ENCODE peak calls at places on chromosomes 11 and 22, in four cellular contexts. H is neural progenitor cell, C is Peyer's patch, X is uterus. R is an unnamed sample.

GRCh38 chr11:72813740-72814138 is 472 bp upstream of the ATG16L2 start:
- DNase-seq in H (peak; percentile 82), X (peak; percentile 74), C (peak; percentile 82), R (no peak)

GRCh38 chr11:58561394-58562102 is 14.1 kb downstream of the LPXN start:
- DNase-seq in C (no peak), H (peak; percentile 29), X (no peak), R (no peak)

GRCh38 chr22:19880786-19881569 is 26.3 kb upstream of the GNB1L start:
- DNase-seq in C (no peak), X (peak; percentile 51), H (peak; percentile 96), R (no peak)

GRCh38 chr11:36186340-36186739 is 102.9 kb downstream of the COMMD9 start:
- DNase-seq in H (no peak), X (no peak), C (no peak), R (no peak)

GRCh38 chr11:79691445-79691844 is 250.6 kb upstream of the TENM4 start:
- DNase-seq in X (no peak), H (no peak), C (no peak), R (no peak)

GRCh38 chr11:124946735-124947141 is 7.3 kb upstream of the CCDC15 start:
- DNase-seq in C (no peak), H (no peak), X (no peak), R (no peak)

GRCh38 chr11:88338223-88338661 is 706 bp upstream of the CTSC start:
- DNase-seq in H (peak; percentile 14), X (peak; percentile 48), C (peak; percentile 56), R (no peak)

GRCh38 chr11:107705027-107705426 is 6.8 kb downstream of the SLN start:
- DNase-seq in C (no peak), X (no peak), H (no peak), R (no peak)

GRCh38 chr11:101707477-101707876 is 123.7 kb upstream of the TRPC6 start:
- DNase-seq in C (no peak), X (no peak), H (peak; percentile 45), R (no peak)

GRCh38 chr22:38706101-38706884 is 549 bp downstream of the GTPBP1 start:
- DNase-seq in H (peak; percentile 64), X (peak; percentile 41), C (peak; percentile 47), R (no peak)

GRCh38 chr11:60251485-60252207 is 8.7 kb upstream of the MS4A4E start:
- DNase-seq in C (no peak), X (no peak), H (peak; percentile 63), R (no peak)

GRCh38 chr11:36257351-36257750 is 31.9 kb downstream of the COMMD9 start:
- DNase-seq in C (no peak), X (peak; percentile 24), H (no peak), R (no peak)

GRCh38 chr22:20805972-20806471 is 32.1 kb downstream of the SERPIND1 start:
- DNase-seq in H (no peak), C (no peak), X (no peak), R (no peak)

GRCh38 chr11:8719260-8720190 is 36.9 kb downstream of the RPL27A start:
- DNase-seq in C (no peak), H (no peak), X (peak; percentile 79), R (peak; percentile 54)

GRCh38 chr22:30290679-30291333 is 1.5 kb upstream of the CASTOR1 start:
- DNase-seq in X (peak; percentile 90), H (peak; percentile 48), C (peak; percentile 38), R (peak; percentile 84)

GRCh38 chr22:30290318-30290678 is 993 bp upstream of the CASTOR1 start:
- DNase-seq in C (no peak), H (no peak), X (peak; percentile 54), R (no peak)

GRCh38 chr22:30292069-30292970 is 3.0 kb upstream of the CASTOR1 start:
- DNase-seq in X (no peak), C (no peak), H (no peak), R (no peak)

GRCh38 chr22:30289980-30290313 is 642 bp upstream of the CASTOR1 start:
- DNase-seq in H (no peak), C (no peak), X (no peak), R (no peak)

DNA sequence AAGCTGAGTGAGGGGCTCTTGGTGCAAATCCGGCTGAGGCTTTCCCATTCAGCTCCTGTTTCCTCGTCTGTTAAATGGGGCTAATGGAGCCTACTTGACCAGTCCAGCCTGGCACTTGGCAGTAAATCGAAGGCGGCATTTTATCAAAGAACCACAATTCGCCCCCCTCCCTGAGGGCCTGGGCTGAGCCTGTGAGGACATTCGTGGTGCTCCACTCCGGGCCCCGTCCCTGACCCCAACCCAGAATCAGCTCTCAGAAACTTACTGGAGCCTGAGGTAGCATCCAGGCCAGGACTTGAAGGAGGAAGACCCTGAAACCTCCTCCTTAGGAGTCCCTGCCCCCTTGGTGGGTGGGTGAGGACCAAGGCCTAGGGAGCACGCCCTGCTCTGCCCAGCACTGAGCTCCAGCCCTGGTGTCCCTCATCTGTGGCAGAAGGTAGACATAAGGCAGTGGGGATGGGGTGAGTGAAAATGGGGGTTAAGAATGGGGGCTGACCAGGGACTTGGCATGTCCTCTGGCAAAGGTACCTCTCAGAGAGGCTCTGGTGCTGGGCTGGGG is 2.1 kb upstream of the CASTOR1 start:
- DNase-seq in X (no peak), C (no peak), H (no peak), R (no peak)
- H3K27ac ChIP-seq in X (peak overlapping the region; percentile 79), C (peak overlapping the region; percentile 92), H (no peak overlapping the region), R (peak overlapping the region; percentile 95)

DNA sequence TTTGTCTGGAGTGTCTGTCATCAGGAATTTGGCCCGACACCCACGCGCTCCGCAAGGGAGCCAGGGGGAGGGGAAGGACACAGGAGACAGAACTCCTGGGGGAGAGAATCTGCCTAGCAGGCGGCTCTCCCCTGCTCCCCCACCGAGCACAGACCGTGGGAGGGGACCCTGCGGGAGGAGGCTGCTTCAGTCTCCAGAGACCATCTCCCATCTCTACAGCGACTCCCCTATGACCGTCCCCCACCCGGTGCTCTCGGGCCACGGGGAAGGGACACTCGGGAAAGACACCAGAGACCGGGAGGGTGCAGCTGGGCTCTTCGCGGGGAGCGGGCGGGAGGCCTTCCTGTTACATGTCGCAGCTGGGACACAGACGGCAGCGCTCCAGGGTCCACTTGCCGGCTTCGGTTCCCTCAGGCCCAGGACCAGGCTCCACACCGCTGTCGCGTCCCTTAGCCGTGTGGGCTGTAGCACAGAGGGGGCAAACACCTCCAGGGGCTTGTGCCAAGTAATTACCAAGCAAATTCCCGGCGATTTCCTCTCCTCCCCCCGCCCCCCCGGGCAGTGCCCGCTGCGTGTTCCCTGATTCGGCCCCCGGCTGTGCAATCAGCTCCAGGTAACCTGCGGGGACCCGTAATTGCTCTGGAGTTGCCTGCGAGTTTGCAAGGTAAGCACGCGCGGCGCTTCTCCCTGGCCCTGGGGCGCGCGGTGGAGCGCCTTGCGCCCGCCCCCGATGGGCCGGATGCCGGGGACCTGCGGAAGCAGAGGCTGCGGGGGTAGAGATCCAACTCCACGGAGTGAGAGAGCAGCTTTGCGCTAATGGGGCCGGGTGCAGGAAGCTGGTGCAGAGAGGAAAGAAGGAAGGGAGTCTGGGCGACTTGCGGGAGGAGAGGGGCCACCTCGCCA is 155.1 kb upstream of the CADM1 start:
- DNase-seq in C (no peak), X (no peak), H (peak; percentile 67), R (no peak)
- H3K4me3 ChIP-seq in C (no peak overlapping the region), X (no peak overlapping the region), H (peak overlapping the region; percentile 56), R (peak overlapping the region; percentile 62)

GRCh38 chr22:49995059-49995412 is 17.5 kb downstream of the IL17REL start:
- DNase-seq in H (no peak), C (no peak), X (no peak), R (no peak)

GRCh38 chr22:49991907-49992533 is 20.5 kb downstream of the IL17REL start:
- DNase-seq in H (no peak), C (no peak), X (no peak), R (no peak)

GRCh38 chr22:49994361-49995058 is 18.1 kb downstream of the IL17REL start:
- DNase-seq in C (no peak), H (no peak), X (no peak), R (no peak)

GRCh38 chr22:49992921-49993648 is 19.5 kb downstream of the IL17REL start:
- DNase-seq in C (peak; percentile 76), X (no peak), H (peak; percentile 77), R (peak; percentile 2)

DNA sequence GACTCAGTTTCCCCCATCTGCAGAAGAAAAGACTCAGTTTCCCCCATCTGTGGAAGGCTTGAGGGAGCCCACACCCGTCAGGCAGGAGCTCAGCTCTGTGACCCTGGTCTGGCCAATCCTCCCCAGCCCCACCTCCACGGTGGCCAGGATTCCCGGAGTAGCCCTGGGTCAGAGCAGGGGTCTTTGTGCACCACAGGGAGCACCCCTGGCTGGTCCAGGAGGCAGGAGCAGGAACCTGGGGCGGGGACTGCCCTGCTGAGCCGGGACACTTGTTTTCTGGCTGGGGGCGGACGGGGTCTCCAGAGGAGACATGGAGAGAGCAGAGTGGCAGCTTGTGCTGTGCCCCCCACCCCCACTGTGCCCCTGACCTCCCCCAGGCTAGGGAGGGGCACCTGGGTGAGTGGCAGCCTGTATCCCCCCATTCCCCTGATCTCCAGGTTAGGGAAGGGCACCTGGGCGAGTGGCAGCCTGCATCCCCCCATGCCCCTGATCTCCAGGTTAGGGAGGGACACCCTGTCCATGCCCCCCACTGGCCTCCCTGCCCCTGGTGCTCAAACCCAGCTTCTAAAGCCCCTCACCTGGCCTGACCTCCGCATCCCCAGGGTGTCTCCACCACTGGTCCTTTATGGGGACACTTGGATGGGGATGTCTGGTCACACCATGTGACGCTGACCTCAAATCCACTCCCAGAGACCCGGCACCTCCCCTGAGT is 18.8 kb downstream of the IL17REL start:
- DNase-seq in C (no peak), H (no peak), X (no peak), R (no peak)
- TF ChIP-seq CTCF in C (no peak), H (no peak), X (no peak), R (no peak)

DNA sequence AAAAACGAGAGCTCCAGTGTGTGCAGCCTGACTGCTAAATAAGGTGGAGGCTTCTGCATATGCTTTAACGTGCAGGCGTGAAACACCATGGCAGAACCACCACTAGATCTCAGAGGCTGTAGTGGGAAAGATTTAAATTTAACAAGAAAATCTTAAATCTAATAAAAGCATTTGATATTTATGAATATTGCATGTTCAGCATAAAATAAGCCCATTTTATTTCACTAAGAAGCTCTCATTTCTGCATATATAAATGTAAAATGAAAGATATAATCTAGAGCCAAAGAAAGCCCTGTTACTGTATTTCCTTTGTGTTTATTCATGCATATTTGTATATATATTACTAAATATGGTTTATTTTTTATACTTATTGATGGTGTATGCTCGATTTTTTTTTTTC is 188.3 kb downstream of the DDX10 start:
- DNase-seq in H (no peak), X (no peak), C (no peak), R (no peak)
- H3K27ac ChIP-seq in H (no peak overlapping the region), X (peak overlapping the region; percentile 62), C (no peak overlapping the region), R (no peak overlapping the region)

GRCh38 chr11:90218606-90219005 is 4.2 kb downstream of the CHORDC1 start:
- DNase-seq in X (no peak), C (no peak), H (peak; percentile 55), R (no peak)

GRCh38 chr11:90220391-90220790 is 2.5 kb downstream of the CHORDC1 start:
- DNase-seq in C (no peak), X (no peak), H (no peak), R (no peak)

GRCh38 chr11:90219438-90219837 is 3.4 kb downstream of the CHORDC1 start:
- DNase-seq in C (no peak), X (no peak), H (no peak), R (no peak)

GRCh38 chr11:90213322-90213721 is 9.5 kb downstream of the CHORDC1 start:
- DNase-seq in C (no peak), X (no peak), H (no peak), R (no peak)

GRCh38 chr11:90216611-90217010 is 6.2 kb downstream of the CHORDC1 start:
- DNase-seq in H (no peak), C (no peak), X (no peak), R (no peak)
- H3K4me3 ChIP-seq in H (no peak overlapping the region), C (no peak overlapping the region), X (no peak overlapping the region), R (no peak overlapping the region)